ENCODE peak calls at places on chromosomes 1 and 21, in four cellular contexts. One of them, this sample, is unnamed.

GRCh38 chr1:6965062-6965913 is 180.0 kb downstream of the CAMTA1 start:
- DNase-seq in anterior cingulate cortex: no peak
- DNase-seq in stimulated activated CD8-positive, alpha-beta memory T cell treated with anti-CD3 and anti-CD28 coated beads, Interleukin-4, amount 100 ng/mL, for 4 hours: no peak
- DNase-seq in activated B cell treated with CpG ODN at 0.5 μM for 24 hours: no peak
- DNase-seq in this sample: no peak

GRCh38 chr1:221032616-221033342 is 153.5 kb downstream of the HLX start:
- DNase-seq in anterior cingulate cortex: no peak
- DNase-seq in stimulated activated CD8-positive, alpha-beta memory T cell treated with anti-CD3 and anti-CD28 coated beads, Interleukin-4, amount 100 ng/mL, for 4 hours: no peak
- DNase-seq in activated B cell treated with CpG ODN at 0.5 μM for 24 hours: no peak
- DNase-seq in this sample: no peak

GRCh38 chr1:227793948-227794812 is 21.3 kb upstream of the PRSS38 start:
- DNase-seq in anterior cingulate cortex: no peak
- DNase-seq in stimulated activated CD8-positive, alpha-beta memory T cell treated with anti-CD3 and anti-CD28 coated beads, Interleukin-4, amount 100 ng/mL, for 4 hours: no peak
- DNase-seq in activated B cell treated with CpG ODN at 0.5 μM for 24 hours: no peak
- DNase-seq in this sample: no peak

GRCh38 chr1:247865416-247865815 is 8.4 kb downstream of the TRIM58 start:
- DNase-seq in anterior cingulate cortex: no peak
- DNase-seq in stimulated activated CD8-positive, alpha-beta memory T cell treated with anti-CD3 and anti-CD28 coated beads, Interleukin-4, amount 100 ng/mL, for 4 hours: no peak
- DNase-seq in activated B cell treated with CpG ODN at 0.5 μM for 24 hours: no peak
- DNase-seq in this sample: no peak

GRCh38 chr1:27637052-27637451 is 2.1 kb upstream of the FGR start:
- DNase-seq in anterior cingulate cortex: no peak
- DNase-seq in stimulated activated CD8-positive, alpha-beta memory T cell treated with anti-CD3 and anti-CD28 coated beads, Interleukin-4, amount 100 ng/mL, for 4 hours: no peak
- DNase-seq in activated B cell treated with CpG ODN at 0.5 μM for 24 hours: no peak
- DNase-seq in this sample: no peak

GRCh38 chr1:226985239-226985838 is 45.2 kb downstream of the COQ8A start:
- DNase-seq in anterior cingulate cortex: no peak
- DNase-seq in stimulated activated CD8-positive, alpha-beta memory T cell treated with anti-CD3 and anti-CD28 coated beads, Interleukin-4, amount 100 ng/mL, for 4 hours: no peak
- DNase-seq in activated B cell treated with CpG ODN at 0.5 μM for 24 hours: no peak
- DNase-seq in this sample: no peak

GRCh38 chr21:44024895-44025353 is 12.8 kb downstream of the TRAPPC10 start:
- DNase-seq in anterior cingulate cortex: peak
- DNase-seq in stimulated activated CD8-positive, alpha-beta memory T cell treated with anti-CD3 and anti-CD28 coated beads, Interleukin-4, amount 100 ng/mL, for 4 hours: no peak
- DNase-seq in activated B cell treated with CpG ODN at 0.5 μM for 24 hours: no peak
- DNase-seq in this sample: no peak

GRCh38 chr1:113073457-113073950 is 506 bp downstream of the LRIG2 start:
- DNase-seq in anterior cingulate cortex: no peak
- DNase-seq in stimulated activated CD8-positive, alpha-beta memory T cell treated with anti-CD3 and anti-CD28 coated beads, Interleukin-4, amount 100 ng/mL, for 4 hours: no peak
- DNase-seq in activated B cell treated with CpG ODN at 0.5 μM for 24 hours: no peak
- DNase-seq in this sample: no peak

GRCh38 chr1:199585392-199585791 is 442.1 kb upstream of the NR5A2 start:
- DNase-seq in anterior cingulate cortex: no peak
- DNase-seq in stimulated activated CD8-positive, alpha-beta memory T cell treated with anti-CD3 and anti-CD28 coated beads, Interleukin-4, amount 100 ng/mL, for 4 hours: no peak
- DNase-seq in activated B cell treated with CpG ODN at 0.5 μM for 24 hours: no peak
- DNase-seq in this sample: no peak

GRCh38 chr1:20192364-20192763 is 6.0 kb upstream of the PLA2G2C start:
- DNase-seq in anterior cingulate cortex: no peak
- DNase-seq in stimulated activated CD8-positive, alpha-beta memory T cell treated with anti-CD3 and anti-CD28 coated beads, Interleukin-4, amount 100 ng/mL, for 4 hours: no peak
- DNase-seq in activated B cell treated with CpG ODN at 0.5 μM for 24 hours: no peak
- DNase-seq in this sample: no peak

GRCh38 chr1:209505044-209505443 is 78.5 kb upstream of the CAMK1G start:
- DNase-seq in anterior cingulate cortex: no peak
- DNase-seq in stimulated activated CD8-positive, alpha-beta memory T cell treated with anti-CD3 and anti-CD28 coated beads, Interleukin-4, amount 100 ng/mL, for 4 hours: no peak
- DNase-seq in activated B cell treated with CpG ODN at 0.5 μM for 24 hours: no peak
- DNase-seq in this sample: no peak